ENCODE peak calls at places on chromosomes 6 and 20, in eight cellular contexts. W is neural crest cell, Z is choroid plexus epithelial cell, C is GM13976, V is bronchial epithelial cell, M is AG04449, B is heart left ventricle, Q is right atrium auricular region. D is an unnamed sample.

GRCh38 chr6:131963063-131963462 is 11.9 kb upstream of the CCN2 start:
- DNase-seq in W (no peak), Z (no peak), C (no peak), V (no peak), M (no peak), B (no peak), Q (no peak), D (no peak)

GRCh38 chr6:136927313-136927712 is 5.2 kb downstream of the SLC35D3 start:
- DNase-seq in W (no peak), Z (peak), C (peak), V (no peak), M (no peak), B (no peak), Q (no peak), D (peak)

GRCh38 chr6:165573671-165574070 is 89.4 kb downstream of the PDE10A start:
- DNase-seq in W (no peak), Z (peak), C (no peak), V (peak), M (no peak), B (peak), Q (peak), D (peak)

GRCh38 chr6:109087661-109088264 is 6.9 kb downstream of the SESN1 start:
- DNase-seq in W (no peak), Z (no peak), C (no peak), V (no peak), M (no peak), B (no peak), Q (no peak), D (no peak)

GRCh38 chr6:169176361-169176991 is 77.2 kb downstream of the THBS2 start:
- DNase-seq in W (no peak), Z (no peak), C (no peak), V (no peak), M (no peak), B (no peak), Q (no peak), D (no peak)

GRCh38 chr6:133467982-133468380 is 226.8 kb downstream of the EYA4 start:
- DNase-seq in W (no peak), Z (peak), C (no peak), V (no peak), M (no peak), B (no peak), Q (no peak), D (no peak)

GRCh38 chr20:63934271-63935068 is 21.7 kb downstream of the UCKL1 start:
- DNase-seq in W (peak), Z (peak), C (no peak), V (no peak), M (no peak), B (no peak), Q (no peak), D (no peak)

GRCh38 chr20:33401922-33402369 is 627 bp upstream of the CDK5RAP1 start:
- DNase-seq in W (no peak), Z (peak), C (no peak), V (no peak), M (no peak), B (no peak), Q (no peak), D (no peak)

GRCh38 chr6:169445661-169446581 is 192.3 kb upstream of the THBS2 start:
- DNase-seq in W (no peak), Z (no peak), C (peak), V (no peak), M (no peak), B (no peak), Q (no peak), D (no peak)

GRCh38 chr6:158205220-158205944 is 37.2 kb downstream of the GTF2H5 start:
- DNase-seq in W (no peak), Z (peak), C (no peak), V (no peak), M (no peak), B (no peak), Q (no peak), D (no peak)

GRCh38 chr6:163585932-163586437 is 171.5 kb downstream of the QKI start:
- DNase-seq in W (no peak), Z (peak), C (no peak), V (peak), M (peak), B (peak), Q (peak), D (peak)

GRCh38 chr6:36387440-36388303 is at the start of gene ETV7:
- DNase-seq in W (no peak), Z (no peak), C (peak), V (no peak), M (no peak), B (peak), Q (no peak), D (peak)

GRCh38 chr6:140051521-140052455 is 677.3 kb upstream of the CITED2 start:
- DNase-seq in W (no peak), Z (peak), C (no peak), V (peak), M (peak), B (no peak), Q (no peak), D (peak)

GRCh38 chr6:151475653-151476523 is 17.9 kb upstream of the CCDC170 start:
- DNase-seq in W (peak), Z (peak), C (peak), V (peak), M (no peak), B (peak), Q (no peak), D (peak)

GRCh38 chr6:34514593-34515472 is 41.3 kb downstream of the SPDEF start:
- DNase-seq in W (peak), Z (peak), C (no peak), V (no peak), M (no peak), B (peak), Q (no peak), D (no peak)

GRCh38 chr20:51492167-51493092 is 50.1 kb downstream of the NFATC2 start:
- DNase-seq in W (no peak), Z (no peak), C (no peak), V (no peak), M (no peak), B (peak), Q (peak), D (no peak)

GRCh38 chr6:129732542-129732941 is 22.6 kb upstream of the ARHGAP18 start:
- DNase-seq in W (no peak), Z (no peak), C (no peak), V (peak), M (no peak), B (no peak), Q (no peak), D (no peak)

GRCh38 chr6:129732034-129732433 is 22.1 kb upstream of the ARHGAP18 start:
- DNase-seq in W (no peak), Z (no peak), C (no peak), V (no peak), M (no peak), B (no peak), Q (no peak), D (no peak)

GRCh38 chr6:129730477-129731165 is 20.6 kb upstream of the ARHGAP18 start:
- DNase-seq in W (no peak), Z (peak), C (peak), V (peak), M (no peak), B (no peak), Q (no peak), D (peak)

GRCh38 chr6:129731396-129731795 is 21.4 kb upstream of the ARHGAP18 start:
- DNase-seq in W (no peak), Z (no peak), C (no peak), V (no peak), M (no peak), B (no peak), Q (no peak), D (no peak)

GRCh38 chr6:129733290-129733689 is 23.3 kb upstream of the ARHGAP18 start:
- DNase-seq in W (no peak), Z (no peak), C (no peak), V (no peak), M (no peak), B (no peak), Q (no peak), D (no peak)
- TF ChIP-seq CTCF in W (no peak), Z (no peak), C (no peak), V (no peak), M (no peak), B (no peak), Q (no peak), D (no peak)

DNA sequence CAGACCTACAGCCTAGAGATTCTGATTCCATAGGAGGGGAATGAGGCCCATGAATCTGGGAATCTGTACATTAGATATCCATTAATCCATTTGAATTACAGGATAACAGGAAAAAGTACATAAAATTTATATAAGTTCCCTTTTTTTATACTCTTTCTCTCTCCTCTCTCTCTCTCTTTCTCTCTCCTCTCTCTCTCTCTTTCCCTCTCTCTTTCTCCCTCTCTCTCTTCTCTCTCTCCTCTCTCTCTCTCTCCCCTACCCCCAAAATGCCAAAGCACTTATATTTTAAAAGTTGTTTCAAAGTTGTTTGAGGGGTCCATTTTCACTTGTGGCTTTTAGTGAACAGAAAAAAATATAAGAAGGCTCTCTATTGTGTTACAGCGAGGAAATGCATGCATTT is 15.1 kb downstream of the TSHZ2 start:
- DNase-seq in W (no peak), Z (no peak), C (no peak), V (no peak), M (no peak), B (no peak), Q (no peak), D (no peak)
- TF ChIP-seq CTCF in W (no peak), Z (no peak), C (no peak), V (no peak), M (no peak), B (no peak), Q (no peak), D (no peak)

GRCh38 chr6:141594874-141595273 is 537.9 kb upstream of the GJE1 start:
- DNase-seq in W (no peak), Z (peak), C (no peak), V (no peak), M (no peak), B (no peak), Q (no peak), D (peak)
- TF ChIP-seq CTCF in W (peak), Z (peak), C (no peak), V (no peak), M (no peak), B (no peak), Q (no peak), D (peak)

GRCh38 chr6:43120938-43121913 is 45.1 kb downstream of the PTK7 start:
- DNase-seq in W (no peak), Z (peak), C (no peak), V (peak), M (peak), B (peak), Q (peak), D (peak)
- TF ChIP-seq CTCF in W (no peak), Z (peak), C (no peak), V (no peak), M (peak), B (no peak), Q (no peak), D (no peak)

DNA sequence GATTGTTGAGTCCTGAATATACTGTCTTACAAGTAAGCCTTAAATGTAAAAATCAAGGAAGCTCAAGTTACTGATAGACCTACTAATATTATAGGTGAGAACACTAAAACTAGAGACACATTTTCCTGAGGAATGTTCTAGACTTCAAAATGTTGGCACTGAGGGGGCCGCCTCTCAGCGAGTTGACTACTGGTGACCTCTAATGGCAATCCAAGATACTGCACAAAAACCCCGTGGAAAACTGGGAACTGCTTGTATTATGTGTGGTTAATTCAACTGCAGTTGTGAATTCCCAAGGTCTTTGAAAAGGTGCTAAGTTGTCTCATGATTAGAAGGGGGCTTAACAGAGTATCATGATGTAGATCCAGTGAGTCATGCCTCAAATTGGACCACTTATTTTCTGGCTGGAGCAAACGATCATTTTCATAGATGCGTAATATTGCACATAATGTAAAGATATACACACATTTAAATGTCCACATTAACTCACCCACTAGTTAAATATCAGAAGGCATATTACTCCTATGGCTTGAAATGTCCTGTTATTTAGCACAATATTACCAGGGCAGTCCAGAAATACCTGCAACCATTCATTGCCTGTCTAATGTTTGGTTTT is 336.2 kb downstream of the FOXA2 start:
- DNase-seq in W (peak), Z (peak), C (peak), V (peak), M (no peak), B (no peak), Q (no peak), D (peak)
- TF ChIP-seq CTCF in W (peak), Z (peak), C (peak), V (peak), M (peak), B (peak), Q (peak), D (peak)

GRCh38 chr6:15908871-15909270 is 220.0 kb upstream of the MYLIP start:
- DNase-seq in W (no peak), Z (no peak), C (no peak), V (no peak), M (no peak), B (no peak), Q (no peak), D (no peak)

GRCh38 chr6:15907914-15908518 is 220.9 kb upstream of the MYLIP start:
- DNase-seq in W (no peak), Z (no peak), C (no peak), V (peak), M (no peak), B (no peak), Q (no peak), D (no peak)

GRCh38 chr6:15904651-15905376 is 224.1 kb upstream of the MYLIP start:
- DNase-seq in W (no peak), Z (no peak), C (no peak), V (no peak), M (no peak), B (no peak), Q (no peak), D (no peak)

GRCh38 chr6:15906393-15906976 is 222.4 kb upstream of the MYLIP start:
- DNase-seq in W (no peak), Z (no peak), C (no peak), V (no peak), M (no peak), B (no peak), Q (no peak), D (no peak)

DNA sequence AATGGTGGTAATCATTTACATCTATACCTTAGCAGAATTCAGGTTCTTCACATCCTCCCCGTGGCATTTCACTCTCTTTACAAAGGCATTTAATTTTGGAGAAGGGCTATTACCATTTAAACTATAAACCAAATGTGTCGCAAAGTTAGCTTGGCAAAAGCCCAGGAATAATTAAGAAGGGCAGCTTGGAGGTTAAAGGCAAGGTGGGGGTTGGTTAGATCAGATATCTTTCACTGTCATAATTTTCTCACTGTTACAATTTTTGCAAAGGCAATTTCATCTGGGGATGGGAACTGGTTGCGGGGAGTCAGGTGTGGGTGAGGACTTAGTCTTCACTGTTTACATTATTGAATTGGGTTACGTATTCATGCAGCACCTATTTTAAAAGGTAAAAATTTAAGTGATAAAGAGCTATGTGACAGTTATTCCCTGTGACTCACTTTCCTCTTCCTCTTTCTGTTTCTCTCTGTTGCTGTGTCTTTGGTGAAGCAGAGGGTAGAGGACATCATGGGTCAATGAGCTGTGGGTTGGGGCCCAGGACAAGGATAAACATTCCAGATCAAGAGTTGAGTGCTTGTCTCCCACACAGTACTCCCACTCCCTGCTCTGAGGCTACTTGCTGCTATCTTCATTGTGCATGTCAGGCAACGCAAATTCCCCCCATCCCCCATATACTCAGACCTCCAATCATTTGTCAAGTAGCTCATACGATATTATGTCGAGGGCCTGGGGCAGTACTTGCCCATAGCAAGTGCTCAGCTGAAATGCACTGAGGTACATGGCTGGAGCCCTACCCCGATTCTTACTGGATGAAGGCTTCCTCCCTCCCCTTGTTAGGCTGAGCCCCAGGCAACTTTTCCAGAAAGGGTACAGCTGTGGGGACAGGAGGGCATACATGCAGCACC is 223.1 kb upstream of the MYLIP start:
- DNase-seq in W (no peak), Z (no peak), C (peak), V (no peak), M (no peak), B (no peak), Q (no peak), D (no peak)
- TF ChIP-seq CTCF in W (no peak), Z (no peak), C (no peak), V (no peak), M (no peak), B (no peak), Q (no peak), D (no peak)

GRCh38 chr6:25263602-25264001 is 15.6 kb upstream of the CARMIL1 start:
- DNase-seq in W (no peak), Z (peak), C (no peak), V (peak), M (peak), B (no peak), Q (no peak), D (peak)
- TF ChIP-seq CTCF in W (no peak), Z (no peak), C (no peak), V (no peak), M (no peak), B (no peak), Q (no peak), D (no peak)

D was measured in MCF 10A.